ENCODE peak calls at places on chromosome 4, in six cellular contexts. One of them, this sample, is unnamed.
A peak's percentile ranks its signal among the peaks of the same experiment; 100 is the strongest.

GRCh38 chr4:70183168-70183939 is 12.2 kb upstream of the ODAM start:
- DNase-seq in immature natural killer cell: no peak
- DNase-seq in activated CD4-positive, alpha-beta T cell treated with anti-CD3 and anti-CD28 coated beads, Interleukin-2, amount 50 U/mL, for 4 hours: no peak
- DNase-seq in NCI-H1092: peak; percentile 2
- DNase-seq in adrenal gland: no peak
- DNase-seq in endothelial cell: peak; percentile 42
- DNase-seq in this sample: no peak

GRCh38 chr4:66899422-66900065 is 645.8 kb downstream of the CENPC start:
- DNase-seq in immature natural killer cell: no peak
- DNase-seq in activated CD4-positive, alpha-beta T cell treated with anti-CD3 and anti-CD28 coated beads, Interleukin-2, amount 50 U/mL, for 4 hours: no peak
- DNase-seq in NCI-H1092: no peak
- DNase-seq in adrenal gland: no peak
- DNase-seq in endothelial cell: no peak
- DNase-seq in this sample: no peak

GRCh38 chr4:54184581-54184980 is 44.5 kb upstream of the PDGFRA start:
- DNase-seq in immature natural killer cell: no peak
- DNase-seq in activated CD4-positive, alpha-beta T cell treated with anti-CD3 and anti-CD28 coated beads, Interleukin-2, amount 50 U/mL, for 4 hours: no peak
- DNase-seq in NCI-H1092: no peak
- DNase-seq in adrenal gland: no peak
- DNase-seq in endothelial cell: no peak
- DNase-seq in this sample: no peak

GRCh38 chr4:176726803-176727202 is 65.9 kb downstream of the VEGFC start:
- DNase-seq in immature natural killer cell: no peak
- DNase-seq in activated CD4-positive, alpha-beta T cell treated with anti-CD3 and anti-CD28 coated beads, Interleukin-2, amount 50 U/mL, for 4 hours: no peak
- DNase-seq in NCI-H1092: no peak
- DNase-seq in adrenal gland: no peak
- DNase-seq in endothelial cell: no peak
- DNase-seq in this sample: no peak

GRCh38 chr4:7383251-7383650 is 51.5 kb downstream of the PSAPL1 start:
- DNase-seq in immature natural killer cell: no peak
- DNase-seq in activated CD4-positive, alpha-beta T cell treated with anti-CD3 and anti-CD28 coated beads, Interleukin-2, amount 50 U/mL, for 4 hours: no peak
- DNase-seq in NCI-H1092: no peak
- DNase-seq in adrenal gland: no peak
- DNase-seq in endothelial cell: peak; percentile 1
- DNase-seq in this sample: no peak

GRCh38 chr4:164683040-164683439 is 70.9 kb upstream of the SMIM31 start:
- DNase-seq in immature natural killer cell: no peak
- DNase-seq in activated CD4-positive, alpha-beta T cell treated with anti-CD3 and anti-CD28 coated beads, Interleukin-2, amount 50 U/mL, for 4 hours: no peak
- DNase-seq in NCI-H1092: no peak
- DNase-seq in adrenal gland: no peak
- DNase-seq in endothelial cell: no peak
- DNase-seq in this sample: no peak

GRCh38 chr4:74623041-74623440 is 171.3 kb downstream of the BTC start:
- DNase-seq in immature natural killer cell: no peak
- DNase-seq in activated CD4-positive, alpha-beta T cell treated with anti-CD3 and anti-CD28 coated beads, Interleukin-2, amount 50 U/mL, for 4 hours: no peak
- DNase-seq in NCI-H1092: no peak
- DNase-seq in adrenal gland: no peak
- DNase-seq in endothelial cell: peak; percentile 18
- DNase-seq in this sample: no peak

GRCh38 chr4:150297861-150298474 is 219.7 kb downstream of the DCLK2 start:
- DNase-seq in immature natural killer cell: no peak
- DNase-seq in activated CD4-positive, alpha-beta T cell treated with anti-CD3 and anti-CD28 coated beads, Interleukin-2, amount 50 U/mL, for 4 hours: peak; percentile 10
- DNase-seq in NCI-H1092: peak; percentile 75
- DNase-seq in adrenal gland: peak; percentile 39
- DNase-seq in endothelial cell: peak; percentile 42
- DNase-seq in this sample: no peak

GRCh38 chr4:55173580-55173979 is 48.2 kb upstream of the KDR start:
- DNase-seq in immature natural killer cell: no peak
- DNase-seq in activated CD4-positive, alpha-beta T cell treated with anti-CD3 and anti-CD28 coated beads, Interleukin-2, amount 50 U/mL, for 4 hours: no peak
- DNase-seq in NCI-H1092: no peak
- DNase-seq in adrenal gland: no peak
- DNase-seq in endothelial cell: no peak
- DNase-seq in this sample: no peak

GRCh38 chr4:74805601-74806000 is 11.3 kb upstream of the BTC start:
- DNase-seq in immature natural killer cell: no peak
- DNase-seq in activated CD4-positive, alpha-beta T cell treated with anti-CD3 and anti-CD28 coated beads, Interleukin-2, amount 50 U/mL, for 4 hours: no peak
- DNase-seq in NCI-H1092: no peak
- DNase-seq in adrenal gland: no peak
- DNase-seq in endothelial cell: no peak
- DNase-seq in this sample: no peak

GRCh38 chr4:54226399-54227260 is 2.5 kb upstream of the PDGFRA start:
- DNase-seq in immature natural killer cell: no peak
- DNase-seq in activated CD4-positive, alpha-beta T cell treated with anti-CD3 and anti-CD28 coated beads, Interleukin-2, amount 50 U/mL, for 4 hours: no peak
- DNase-seq in NCI-H1092: no peak
- DNase-seq in adrenal gland: no peak
- DNase-seq in endothelial cell: peak; percentile 36
- DNase-seq in this sample: peak; percentile 52

GRCh38 chr4:153137677-153138630 is 66.3 kb upstream of the TRIM2 start:
- DNase-seq in immature natural killer cell: no peak
- DNase-seq in activated CD4-positive, alpha-beta T cell treated with anti-CD3 and anti-CD28 coated beads, Interleukin-2, amount 50 U/mL, for 4 hours: no peak
- DNase-seq in NCI-H1092: no peak
- DNase-seq in adrenal gland: no peak
- DNase-seq in endothelial cell: no peak
- DNase-seq in this sample: no peak

GRCh38 chr4:15936495-15936894 is 2.0 kb downstream of the FGFBP1 start:
- DNase-seq in immature natural killer cell: no peak
- DNase-seq in activated CD4-positive, alpha-beta T cell treated with anti-CD3 and anti-CD28 coated beads, Interleukin-2, amount 50 U/mL, for 4 hours: no peak
- DNase-seq in NCI-H1092: no peak
- DNase-seq in adrenal gland: no peak
- DNase-seq in endothelial cell: no peak
- DNase-seq in this sample: no peak

GRCh38 chr4:168880087-168880675 is 129.9 kb downstream of the CBR4 start:
- DNase-seq in immature natural killer cell: no peak
- DNase-seq in activated CD4-positive, alpha-beta T cell treated with anti-CD3 and anti-CD28 coated beads, Interleukin-2, amount 50 U/mL, for 4 hours: no peak
- DNase-seq in NCI-H1092: no peak
- DNase-seq in adrenal gland: no peak
- DNase-seq in endothelial cell: no peak
- DNase-seq in this sample: no peak

GRCh38 chr4:167052631-167053085 is 181.6 kb downstream of the SPOCK3 start:
- DNase-seq in immature natural killer cell: no peak
- DNase-seq in activated CD4-positive, alpha-beta T cell treated with anti-CD3 and anti-CD28 coated beads, Interleukin-2, amount 50 U/mL, for 4 hours: no peak
- DNase-seq in NCI-H1092: no peak
- DNase-seq in adrenal gland: no peak
- DNase-seq in endothelial cell: no peak
- DNase-seq in this sample: no peak

GRCh38 chr4:48968814-48969213 is 17.3 kb upstream of the CWH43 start:
- DNase-seq in immature natural killer cell: no peak
- DNase-seq in activated CD4-positive, alpha-beta T cell treated with anti-CD3 and anti-CD28 coated beads, Interleukin-2, amount 50 U/mL, for 4 hours: no peak
- DNase-seq in NCI-H1092: no peak
- DNase-seq in adrenal gland: no peak
- DNase-seq in endothelial cell: no peak
- DNase-seq in this sample: no peak

GRCh38 chr4:140154572-140154891 is 548 bp upstream of the MAML3 start:
- DNase-seq in immature natural killer cell: no peak
- DNase-seq in activated CD4-positive, alpha-beta T cell treated with anti-CD3 and anti-CD28 coated beads, Interleukin-2, amount 50 U/mL, for 4 hours: no peak
- DNase-seq in NCI-H1092: no peak
- DNase-seq in adrenal gland: no peak
- DNase-seq in endothelial cell: no peak
- DNase-seq in this sample: no peak

GRCh38 chr4:151302432-151302831 is 23.0 kb downstream of the SH3D19 start:
- DNase-seq in immature natural killer cell: no peak
- DNase-seq in activated CD4-positive, alpha-beta T cell treated with anti-CD3 and anti-CD28 coated beads, Interleukin-2, amount 50 U/mL, for 4 hours: no peak
- DNase-seq in NCI-H1092: no peak
- DNase-seq in adrenal gland: no peak
- DNase-seq in endothelial cell: no peak
- DNase-seq in this sample: no peak

GRCh38 chr4:8817813-8818062 is 53.9 kb downstream of the HMX1 start:
- DNase-seq in immature natural killer cell: no peak
- DNase-seq in activated CD4-positive, alpha-beta T cell treated with anti-CD3 and anti-CD28 coated beads, Interleukin-2, amount 50 U/mL, for 4 hours: no peak
- DNase-seq in NCI-H1092: no peak
- DNase-seq in adrenal gland: peak; percentile 10
- DNase-seq in endothelial cell: peak; percentile 2
- DNase-seq in this sample: peak; percentile 19

GRCh38 chr4:118746251-118746919 is 61.2 kb downstream of the METTL14 start:
- DNase-seq in immature natural killer cell: no peak
- DNase-seq in activated CD4-positive, alpha-beta T cell treated with anti-CD3 and anti-CD28 coated beads, Interleukin-2, amount 50 U/mL, for 4 hours: no peak
- DNase-seq in NCI-H1092: no peak
- DNase-seq in adrenal gland: no peak
- DNase-seq in endothelial cell: no peak
- DNase-seq in this sample: no peak

GRCh38 chr4:103498161-103499070 is 221.4 kb downstream of the TACR3 start:
- DNase-seq in immature natural killer cell: no peak
- DNase-seq in activated CD4-positive, alpha-beta T cell treated with anti-CD3 and anti-CD28 coated beads, Interleukin-2, amount 50 U/mL, for 4 hours: no peak
- DNase-seq in NCI-H1092: no peak
- DNase-seq in adrenal gland: no peak
- DNase-seq in endothelial cell: no peak
- DNase-seq in this sample: no peak

GRCh38 chr4:40909363-40909876 is 159.7 kb downstream of the NSUN7 start:
- DNase-seq in immature natural killer cell: no peak
- DNase-seq in activated CD4-positive, alpha-beta T cell treated with anti-CD3 and anti-CD28 coated beads, Interleukin-2, amount 50 U/mL, for 4 hours: peak; percentile 27
- DNase-seq in NCI-H1092: peak; percentile 11
- DNase-seq in adrenal gland: peak; percentile 50
- DNase-seq in endothelial cell: no peak
- DNase-seq in this sample: no peak

GRCh38 chr4:3314706-3315260 is 22.0 kb downstream of the RGS12 start:
- DNase-seq in immature natural killer cell: no peak
- DNase-seq in activated CD4-positive, alpha-beta T cell treated with anti-CD3 and anti-CD28 coated beads, Interleukin-2, amount 50 U/mL, for 4 hours: no peak
- DNase-seq in NCI-H1092: no peak
- DNase-seq in adrenal gland: peak; percentile 11
- DNase-seq in endothelial cell: no peak
- DNase-seq in this sample: peak; percentile 35

GRCh38 chr4:7661846-7662506 is 227.2 kb upstream of the PSAPL1 start:
- DNase-seq in immature natural killer cell: no peak
- DNase-seq in activated CD4-positive, alpha-beta T cell treated with anti-CD3 and anti-CD28 coated beads, Interleukin-2, amount 50 U/mL, for 4 hours: no peak
- DNase-seq in NCI-H1092: no peak
- DNase-seq in adrenal gland: no peak
- DNase-seq in endothelial cell: no peak
- DNase-seq in this sample: no peak

GRCh38 chr4:83389756-83390505 is 55.3 kb upstream of the HPSE start:
- DNase-seq in immature natural killer cell: no peak
- DNase-seq in activated CD4-positive, alpha-beta T cell treated with anti-CD3 and anti-CD28 coated beads, Interleukin-2, amount 50 U/mL, for 4 hours: no peak
- DNase-seq in NCI-H1092: no peak
- DNase-seq in adrenal gland: no peak
- DNase-seq in endothelial cell: no peak
- DNase-seq in this sample: no peak

GRCh38 chr4:128553665-128554515 is 255.6 kb upstream of the JADE1 start:
- DNase-seq in immature natural killer cell: no peak
- DNase-seq in activated CD4-positive, alpha-beta T cell treated with anti-CD3 and anti-CD28 coated beads, Interleukin-2, amount 50 U/mL, for 4 hours: no peak
- DNase-seq in NCI-H1092: peak; percentile 33
- DNase-seq in adrenal gland: no peak
- DNase-seq in endothelial cell: no peak
- DNase-seq in this sample: no peak

GRCh38 chr4:74125072-74125471 is 26.1 kb upstream of the CXCL2 start:
- DNase-seq in immature natural killer cell: no peak
- DNase-seq in activated CD4-positive, alpha-beta T cell treated with anti-CD3 and anti-CD28 coated beads, Interleukin-2, amount 50 U/mL, for 4 hours: no peak
- DNase-seq in NCI-H1092: no peak
- DNase-seq in adrenal gland: no peak
- DNase-seq in endothelial cell: no peak
- DNase-seq in this sample: no peak

GRCh38 chr4:83548151-83548905 is 12.4 kb downstream of the GPAT3 start:
- DNase-seq in immature natural killer cell: no peak
- DNase-seq in activated CD4-positive, alpha-beta T cell treated with anti-CD3 and anti-CD28 coated beads, Interleukin-2, amount 50 U/mL, for 4 hours: peak; percentile 52
- DNase-seq in NCI-H1092: no peak
- DNase-seq in adrenal gland: peak; percentile 73
- DNase-seq in endothelial cell: no peak
- DNase-seq in this sample: no peak

This sample was measured in Peyer's patch.